ENCODE peak calls at places on chromosomes 13 and 19, in four cellular contexts. P is tibial artery, O is HCT116, V is body of pancreas. E is an unnamed sample.
A peak's percentile ranks its signal among the peaks of the same experiment; 100 is the strongest.

GRCh38 chr19:33580026-33580644 is 41.6 kb upstream of the CHST8 start:
- DNase-seq in O (no peak), P (no peak), V (peak; percentile 18), E (no peak)

GRCh38 chr13:77789386-77789785 is 91.9 kb downstream of the SLAIN1 start:
- DNase-seq in P (no peak), O (no peak), V (no peak), E (no peak)

GRCh38 chr13:64266024-64266423 is 2850.4 kb upstream of the PCDH20 start:
- DNase-seq in V (no peak), O (no peak), P (no peak), E (no peak)

GRCh38 chr13:24215732-24216131 is 55.2 kb downstream of the SPATA13 start:
- DNase-seq in O (no peak), P (no peak), V (peak; percentile 92), E (no peak)

GRCh38 chr19:30316560-30317106 is 55.6 kb upstream of the ZNF536 start:
- DNase-seq in O (no peak), V (no peak), P (no peak), E (no peak)

GRCh38 chr19:14300281-14300680 is 81.0 kb upstream of the ADGRE5 start:
- DNase-seq in O (peak; percentile 55), V (no peak), P (no peak), E (no peak)

GRCh38 chr13:30735025-30735967 is at the start of gene ALOX5AP:
- DNase-seq in V (peak; percentile 39), O (no peak), P (no peak), E (no peak)

GRCh38 chr19:46493236-46494114 is 2.2 kb downstream of the PNMA8B start:
- DNase-seq in V (no peak), P (no peak), O (no peak), E (peak; percentile 55)

GRCh38 chr13:59176775-59177174 is 987.0 kb downstream of the DIAPH3 start:
- DNase-seq in V (no peak), P (no peak), O (no peak), E (no peak)

GRCh38 chr13:95624020-95624419 is 20.5 kb downstream of the DZIP1 start:
- DNase-seq in P (no peak), V (peak; percentile 35), O (peak; percentile 39), E (no peak)

GRCh38 chr19:1164684-1165531 is 9.2 kb downstream of the SBNO2 start:
- DNase-seq in V (no peak), O (no peak), P (no peak), E (no peak)

GRCh38 chr13:30442854-30443379 is 20.6 kb downstream of the UBE2L5 start:
- DNase-seq in V (no peak), P (no peak), O (no peak), E (no peak)

GRCh38 chr19:9187191-9187590 is 8.4 kb downstream of the OR7D2 start:
- DNase-seq in P (no peak), V (no peak), O (no peak), E (no peak)

GRCh38 chr19:22421797-22422196 is 349 bp downstream of the ZNF98 start:
- DNase-seq in O (no peak), P (no peak), V (no peak), E (no peak)

GRCh38 chr19:12098040-12098439 is 33.5 kb downstream of the ZNF844 start:
- DNase-seq in P (no peak), V (no peak), O (no peak), E (no peak)

GRCh38 chr13:83182845-83183244 is 699.4 kb downstream of the SLITRK1 start:
- DNase-seq in P (no peak), O (no peak), V (no peak), E (no peak)

GRCh38 chr19:43719378-43719868 is 3.5 kb downstream of the IRGC start:
- DNase-seq in V (no peak), P (no peak), O (no peak), E (no peak)

GRCh38 chr13:37173214-37173613 is 67.8 kb upstream of the CSNK1A1L start:
- DNase-seq in V (no peak), P (no peak), O (no peak), E (no peak)

GRCh38 chr13:101267656-101268055 is 148.7 kb downstream of the NALCN start:
- DNase-seq in V (no peak), O (no peak), P (no peak), E (no peak)

GRCh38 chr19:2639999-2640398 is 62.5 kb downstream of the GNG7 start:
- DNase-seq in V (no peak), P (no peak), O (no peak), E (no peak)

GRCh38 chr19:3151563-3152430 is 16.0 kb downstream of the GNA15 start:
- DNase-seq in P (no peak), O (no peak), V (no peak), E (no peak)

GRCh38 chr13:46685006-46685730 is 111.8 kb downstream of the ESD start:
- DNase-seq in P (no peak), O (no peak), V (no peak), E (no peak)
- H3K27ac ChIP-seq in P (peak overlapping the region; percentile 15), O (no peak overlapping the region), V (no peak overlapping the region), E (peak overlapping the region; percentile 40)

GRCh38 chr13:109496216-109496615 is 290.2 kb downstream of the IRS2 start:
- DNase-seq in P (no peak), O (no peak), V (no peak), E (no peak)

GRCh38 chr13:109500146-109500773 is 286.1 kb downstream of the IRS2 start:
- DNase-seq in P (no peak), O (no peak), V (no peak), E (no peak)

GRCh38 chr13:109494955-109495354 is 291.4 kb downstream of the IRS2 start:
- DNase-seq in O (no peak), P (no peak), V (no peak), E (no peak)

DNA sequence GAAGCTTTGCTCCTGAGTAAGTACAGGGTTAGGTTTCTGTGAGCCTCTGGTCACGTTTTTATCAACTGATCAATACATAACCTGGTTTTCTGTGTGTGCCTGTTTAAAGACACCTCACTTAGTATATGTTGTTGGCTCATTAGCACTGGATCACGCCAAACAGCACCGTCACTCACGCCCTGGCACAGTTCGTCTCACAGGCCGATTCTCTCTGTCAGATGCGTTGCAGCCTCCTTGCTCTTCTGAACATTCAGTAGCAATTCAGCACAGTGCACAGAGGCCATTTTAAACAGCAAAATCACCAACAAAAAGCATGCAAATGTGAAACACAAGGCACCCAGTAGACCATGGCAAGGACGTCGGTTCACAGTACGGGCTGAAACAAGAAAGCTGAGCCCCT is 288.5 kb downstream of the IRS2 start:
- DNase-seq in O (no peak), V (no peak), P (no peak), E (no peak)
- H3K4me1 ChIP-seq in O (no peaks in the 10 kb centered on the region), V (no peaks in the 10 kb centered on the region), P (no peaks in the 10 kb centered on the region), E (no peaks in the 10 kb centered on the region)

GRCh38 chr19:7521551-7522071 is 813 bp upstream of the MCOLN1 start:
- DNase-seq in V (no peak), O (no peak), P (no peak), E (no peak)
- H3K27ac ChIP-seq in V (peak overlapping the region; percentile 32), O (peak overlapping the region; percentile 49), P (peak overlapping the region; percentile 74), E (peak overlapping the region; percentile 54)

DNA sequence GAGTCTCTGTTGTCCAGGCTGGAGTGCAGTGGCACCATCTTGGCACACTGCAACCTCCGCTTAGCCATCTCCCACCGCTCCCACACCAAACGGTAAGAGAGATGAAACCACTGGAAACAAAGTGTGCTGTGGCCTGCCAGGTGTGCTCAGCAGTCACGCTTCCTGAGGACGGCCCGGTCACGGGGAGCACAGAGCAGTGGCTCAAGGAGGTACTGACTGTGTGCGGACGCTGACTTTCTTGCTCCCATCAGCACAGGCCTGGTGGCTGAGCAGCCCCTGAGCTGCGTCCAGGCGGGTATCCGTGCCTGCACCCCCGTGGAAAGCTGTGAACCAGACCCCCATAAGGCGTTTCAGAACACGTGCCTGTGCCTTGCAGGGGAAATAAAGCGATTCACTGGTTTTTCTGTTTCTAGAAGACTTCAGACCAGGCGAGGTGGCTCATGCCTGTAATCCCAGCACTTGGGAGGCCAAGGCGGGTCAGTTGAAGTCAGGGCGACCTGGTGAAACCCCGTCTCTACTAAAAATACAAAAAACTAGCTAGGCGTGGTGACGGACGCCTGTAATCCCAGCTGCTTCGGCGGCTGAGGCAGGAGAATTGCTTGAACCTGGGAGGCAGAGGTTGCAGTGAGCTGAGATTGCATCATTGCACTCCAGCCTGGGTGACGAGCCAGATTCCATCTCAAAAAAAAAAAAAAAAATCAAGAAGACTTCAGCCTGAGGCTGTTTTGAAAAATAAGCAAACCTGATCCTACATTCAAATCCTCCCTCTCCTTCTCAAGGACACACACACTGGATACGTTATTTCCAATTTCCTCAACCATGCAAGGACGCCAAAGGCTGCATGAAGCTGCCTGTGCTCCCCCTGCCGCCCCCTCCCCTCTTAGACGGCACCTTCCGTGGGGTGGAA is 25.5 kb downstream of the ADPRHL1 start:
- DNase-seq in V (no peak), O (no peak), P (no peak), E (no peak)
- H3K4me1 ChIP-seq in V (no peaks in the 10 kb centered on the region), O (no peaks in the 10 kb centered on the region), P (no peaks in the 10 kb centered on the region), E (no peaks in the 10 kb centered on the region)

DNA sequence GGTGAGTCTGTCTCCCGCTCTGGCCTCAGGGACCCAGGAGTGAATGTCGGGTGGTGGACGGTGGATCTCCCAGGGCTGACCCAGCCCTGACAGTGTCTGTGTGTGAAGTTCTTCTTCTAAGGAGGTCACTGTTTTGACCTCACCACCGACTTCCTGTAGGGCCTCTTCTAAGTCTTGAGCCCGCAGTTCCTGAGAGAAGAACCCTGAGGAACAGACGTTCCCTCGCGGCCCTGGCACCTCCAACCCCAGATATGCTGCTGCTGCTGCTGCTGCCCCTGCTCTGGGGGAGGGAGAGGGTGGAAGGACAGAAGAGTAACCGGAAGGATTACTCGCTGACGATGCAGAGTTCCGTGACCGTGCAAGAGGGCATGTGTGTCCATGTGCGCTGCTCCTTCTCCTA is at the start of gene SIGLEC7:
- DNase-seq in V (peak; percentile 72), O (no peak), P (no peak), E (peak; percentile 29)
- H3K27ac ChIP-seq in V (peak within 1 kb of the TSS; percentile 63), O (no peak within 1 kb of the TSS), P (no peak within 1 kb of the TSS), E (no peak within 1 kb of the TSS)

GRCh38 chr13:48400820-48401219 is 12.1 kb downstream of the LPAR6 start:
- DNase-seq in V (no peak), P (no peak), O (no peak), E (no peak)

GRCh38 chr13:48403151-48403631 is 9.7 kb downstream of the LPAR6 start:
- DNase-seq in V (no peak), P (no peak), O (no peak), E (no peak)

GRCh38 chr13:48403929-48404328 is 9.0 kb downstream of the LPAR6 start:
- DNase-seq in O (no peak), V (peak; percentile 3), P (no peak), E (no peak)

GRCh38 chr13:48401480-48401879 is 11.4 kb downstream of the LPAR6 start:
- DNase-seq in V (no peak), P (no peak), O (no peak), E (no peak)

DNA sequence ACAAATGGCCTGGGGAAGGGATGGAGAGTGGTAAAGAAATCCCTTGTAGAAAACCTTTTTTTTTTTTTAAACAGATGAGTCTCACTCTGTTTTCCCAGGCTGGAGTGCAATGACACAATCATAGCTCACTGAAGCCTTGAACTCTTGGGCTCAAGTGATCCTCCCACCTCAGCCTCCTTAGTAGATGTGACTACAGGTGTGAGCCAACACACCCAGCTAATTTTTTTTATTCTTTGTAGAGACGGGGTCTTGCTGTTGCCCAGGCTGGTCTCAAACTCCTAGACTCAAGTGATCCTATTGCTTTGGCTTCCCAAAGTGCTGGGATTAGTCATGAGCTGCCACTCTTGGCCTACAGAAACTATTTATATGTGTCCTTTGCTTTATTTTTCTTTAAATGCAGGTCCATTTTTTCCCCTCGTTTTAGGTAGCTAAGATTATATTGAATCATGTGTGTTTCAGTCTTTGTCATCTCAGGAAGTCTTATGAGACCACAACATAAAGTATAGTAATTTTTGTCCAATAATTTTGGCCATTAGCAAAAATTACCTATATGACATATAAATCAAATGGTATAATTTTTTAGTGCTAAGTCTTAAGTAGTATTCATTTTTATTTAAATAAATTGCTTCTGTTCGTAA is 10.5 kb downstream of the LPAR6 start:
- DNase-seq in V (no peak), O (no peak), P (no peak), E (no peak)
- H3K4me1 ChIP-seq in V (peaks cover 11% of the 10 kb centered on the region), O (no peaks in the 10 kb centered on the region), P (no peaks in the 10 kb centered on the region), E (peaks cover 30% of the 10 kb centered on the region)

E was measured in heart right ventricle.